ENCODE peak calls at places on chromosomes 12 and 14, in four cellular contexts. A is Peyer's patch, M is MM.1S, E is cardiac muscle cell. R is an unnamed sample.

GRCh38 chr12:68609955-68610434 is 704 bp upstream of the RAP1B start:
- DNase-seq in A (no peak), M (peak; percentile 57), E (peak; percentile 4), R (no peak)

GRCh38 chr12:25771062-25771461 is 187.4 kb upstream of the RASSF8 start:
- DNase-seq in A (no peak), M (no peak), E (no peak), R (no peak)

GRCh38 chr14:103286968-103287850 is 46.8 kb upstream of the EIF5 start:
- DNase-seq in A (no peak), M (no peak), E (no peak), R (no peak)

GRCh38 chr12:103198499-103198898 is 241.0 kb downstream of the ASCL1 start:
- DNase-seq in A (no peak), M (no peak), E (no peak), R (no peak)

GRCh38 chr12:26112703-26113147 is 12.1 kb downstream of the BHLHE41 start:
- DNase-seq in A (no peak), M (no peak), E (no peak), R (no peak)

GRCh38 chr14:97462081-97462480 is 664.9 kb downstream of the VRK1 start:
- DNase-seq in A (no peak), M (no peak), E (no peak), R (no peak)

GRCh38 chr12:75378354-75378753 is 12.5 kb upstream of the GLIPR1L2 start:
- DNase-seq in A (no peak), M (no peak), E (no peak), R (no peak)

GRCh38 chr12:47817272-47818006 is 2.3 kb downstream of the HDAC7 start:
- DNase-seq in A (no peak), M (no peak), E (no peak), R (no peak)

GRCh38 chr14:67837011-67837624 is 17.5 kb downstream of the RAD51B start:
- DNase-seq in A (no peak), M (peak; percentile 60), E (peak; percentile 71), R (peak; percentile 39)

GRCh38 chr14:97010491-97011160 is 213.4 kb downstream of the VRK1 start:
- DNase-seq in A (no peak), M (no peak), E (no peak), R (no peak)

GRCh38 chr12:132379996-132380395 is 50.6 kb upstream of the GALNT9 start:
- DNase-seq in A (peak; percentile 18), M (no peak), E (no peak), R (no peak)

GRCh38 chr12:117850048-117850447 is 118.7 kb downstream of the KSR2 start:
- DNase-seq in A (no peak), M (peak; percentile 7), E (peak; percentile 66), R (no peak)

GRCh38 chr12:10031318-10031717 is 836 bp downstream of the CLEC9A start:
- DNase-seq in A (no peak), M (no peak), E (no peak), R (no peak)

GRCh38 chr14:34680806-34681479 is 33.5 kb downstream of the CFL2 start:
- DNase-seq in A (no peak), M (no peak), E (no peak), R (no peak)

GRCh38 chr12:73413974-73414373 is 1123.7 kb upstream of the ATXN7L3B start:
- DNase-seq in A (no peak), M (no peak), E (no peak), R (no peak)

GRCh38 chr12:78204926-78205325 is 374.2 kb downstream of the NAV3 start:
- DNase-seq in A (no peak), M (no peak), E (no peak), R (no peak)

GRCh38 chr12:113351089-113351488 is 7.3 kb upstream of the PLBD2 start:
- DNase-seq in A (no peak), M (no peak), E (no peak), R (no peak)

GRCh38 chr14:96470331-96470730 is 31.9 kb upstream of the PAPOLA start:
- DNase-seq in A (no peak), M (no peak), E (peak; percentile 11), R (no peak)

GRCh38 chr12:94140556-94140955 is 7.8 kb upstream of the PLXNC1 start:
- DNase-seq in A (peak; percentile 63), M (peak; percentile 32), E (peak; percentile 28), R (peak; percentile 39)

GRCh38 chr12:46267618-46268348 is 1.1 kb downstream of the SLC38A1 start:
- DNase-seq in A (no peak), M (peak; percentile 48), E (peak; percentile 30), R (peak; percentile 43)

GRCh38 chr12:47590771-47591368 is 115.0 kb downstream of the RPAP3 start:
- DNase-seq in A (no peak), M (no peak), E (no peak), R (no peak)

GRCh38 chr14:95756751-95757150 is 42.8 kb upstream of the TCL1A start:
- DNase-seq in A (no peak), M (no peak), E (no peak), R (no peak)

GRCh38 chr12:27434673-27435565 is 11.6 kb upstream of the SMCO2 start:
- DNase-seq in A (no peak), M (no peak), E (no peak), R (no peak)

GRCh38 chr14:91957876-91958313 is 10.4 kb upstream of the FBLN5 start:
- DNase-seq in A (no peak), M (no peak), E (no peak), R (no peak)

GRCh38 chr14:52399104-52399503 is 85.0 kb downstream of the PTGER2 start:
- DNase-seq in A (no peak), M (no peak), E (no peak), R (no peak)

GRCh38 chr14:51180577-51180976 is 59.5 kb upstream of the TMX1 start:
- DNase-seq in A (no peak), M (no peak), E (no peak), R (no peak)

DNA sequence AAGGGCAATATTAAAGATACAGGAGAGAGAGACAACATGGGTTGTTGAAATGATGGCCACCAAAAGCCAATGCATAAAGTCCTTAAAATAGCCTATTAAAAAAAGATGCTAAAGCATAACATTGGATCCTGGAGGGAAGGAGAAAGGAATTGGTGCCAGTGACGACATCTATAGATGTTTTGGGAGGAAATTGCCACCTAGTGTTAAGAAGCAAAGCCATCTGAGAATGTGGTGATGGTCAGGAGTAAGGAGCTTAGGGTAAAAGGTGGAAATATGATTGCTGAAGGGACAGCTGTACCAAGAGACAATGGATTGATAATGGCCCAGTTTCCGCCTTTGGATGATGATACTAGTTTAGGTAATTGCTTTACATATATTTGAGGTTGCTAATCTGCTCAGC is 85.1 kb downstream of the TMEM30B start:
- DNase-seq in A (no peak), M (no peak), E (no peak), R (no peak)
- TF ChIP-seq CTCF in A (no peak), M (no peak), E (peak; percentile 17), R (no peak)

GRCh38 chr12:96500686-96501085 is 11.3 kb downstream of the CFAP54 start:
- DNase-seq in A (no peak), M (peak; percentile 64), E (no peak), R (no peak)
- TF ChIP-seq CTCF in A (no peak), M (no peak), E (peak; percentile 32), R (no peak)

GRCh38 chr14:59483819-59484610 is at the start of the genes JKAMP and L3HYPDH:
- DNase-seq in A (peak; percentile 99), M (peak; percentile 91), E (peak; percentile 99), R (peak; percentile 97)
- TF ChIP-seq CTCF in A (peak; percentile 57), M (peak; percentile 43), E (peak; percentile 73), R (peak; percentile 38)

GRCh38 chr12:52036587-52037171 is 14.6 kb upstream of the NR4A1 start:
- DNase-seq in A (peak; percentile 89), M (peak; percentile 89), E (peak; percentile 92), R (peak; percentile 87)

GRCh38 chr12:52035926-52036325 is 15.3 kb upstream of the NR4A1 start:
- DNase-seq in A (no peak), M (no peak), E (no peak), R (no peak)

GRCh38 chr12:52038447-52038846 is 12.8 kb upstream of the NR4A1 start:
- DNase-seq in A (no peak), M (no peak), E (no peak), R (no peak)

GRCh38 chr12:52033506-52034258 is 17.6 kb upstream of the NR4A1 start:
- DNase-seq in A (no peak), M (no peak), E (no peak), R (no peak)

DNA sequence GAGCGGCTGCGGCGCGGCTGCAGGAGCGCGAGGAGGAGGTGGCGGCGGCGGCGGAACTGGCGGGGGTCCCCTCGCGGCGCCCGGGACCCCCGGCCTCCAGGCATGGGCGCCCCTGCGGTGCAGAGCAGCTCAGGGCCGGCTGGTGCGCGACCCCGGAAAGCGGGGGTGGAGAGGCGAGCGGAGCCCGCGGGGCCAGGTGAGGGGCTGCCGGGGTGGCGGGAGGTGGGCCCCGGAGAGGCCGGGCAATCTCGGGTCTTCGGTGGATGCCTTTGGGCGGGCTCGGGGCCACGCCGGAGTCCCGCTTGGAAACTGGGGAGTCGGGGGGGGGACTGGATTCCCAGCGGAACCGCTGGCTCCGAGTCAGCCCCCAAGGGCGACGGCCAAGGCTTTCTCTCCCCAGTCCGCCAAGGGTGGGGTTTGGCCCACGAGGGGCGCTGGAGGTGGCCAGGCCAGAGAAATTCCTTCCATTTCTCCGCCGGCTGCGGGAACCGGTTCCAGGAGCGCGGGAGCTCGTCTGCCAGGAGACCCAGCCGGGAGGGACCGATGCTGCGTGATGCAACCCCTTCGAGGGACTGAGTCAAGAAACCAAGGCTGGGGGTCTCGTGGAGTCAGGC is 13.9 kb upstream of the NR4A1 start:
- DNase-seq in A (peak; percentile 67), M (no peak), E (peak; percentile 69), R (no peak)
- TF ChIP-seq CTCF in A (no peak), M (peak; percentile 6), E (peak; percentile 15), R (no peak)

DNA sequence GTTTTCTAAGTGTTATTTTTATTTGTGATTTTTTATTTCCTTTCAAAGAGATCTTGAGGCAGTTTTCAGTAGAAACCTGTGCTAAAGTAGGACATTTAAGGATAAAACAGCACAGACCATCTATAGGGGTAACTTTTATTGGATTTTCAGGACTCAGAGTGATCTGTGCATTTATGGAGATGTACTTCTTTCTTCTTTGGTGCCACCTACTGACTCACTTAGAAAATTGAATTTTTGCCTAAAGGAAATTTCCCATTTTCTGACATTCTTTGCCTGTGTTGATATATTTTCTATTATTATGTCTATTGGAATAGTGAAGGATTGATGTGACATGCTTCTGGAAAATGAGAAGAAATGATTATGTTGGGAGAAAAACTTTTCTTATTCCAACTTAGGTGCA is 113.0 kb downstream of the UNC79 start:
- DNase-seq in A (no peak), M (peak; percentile 27), E (peak; percentile 10), R (no peak)
- TF ChIP-seq CTCF in A (peak; percentile 12), M (peak; percentile 29), E (peak; percentile 49), R (no peak)

DNA sequence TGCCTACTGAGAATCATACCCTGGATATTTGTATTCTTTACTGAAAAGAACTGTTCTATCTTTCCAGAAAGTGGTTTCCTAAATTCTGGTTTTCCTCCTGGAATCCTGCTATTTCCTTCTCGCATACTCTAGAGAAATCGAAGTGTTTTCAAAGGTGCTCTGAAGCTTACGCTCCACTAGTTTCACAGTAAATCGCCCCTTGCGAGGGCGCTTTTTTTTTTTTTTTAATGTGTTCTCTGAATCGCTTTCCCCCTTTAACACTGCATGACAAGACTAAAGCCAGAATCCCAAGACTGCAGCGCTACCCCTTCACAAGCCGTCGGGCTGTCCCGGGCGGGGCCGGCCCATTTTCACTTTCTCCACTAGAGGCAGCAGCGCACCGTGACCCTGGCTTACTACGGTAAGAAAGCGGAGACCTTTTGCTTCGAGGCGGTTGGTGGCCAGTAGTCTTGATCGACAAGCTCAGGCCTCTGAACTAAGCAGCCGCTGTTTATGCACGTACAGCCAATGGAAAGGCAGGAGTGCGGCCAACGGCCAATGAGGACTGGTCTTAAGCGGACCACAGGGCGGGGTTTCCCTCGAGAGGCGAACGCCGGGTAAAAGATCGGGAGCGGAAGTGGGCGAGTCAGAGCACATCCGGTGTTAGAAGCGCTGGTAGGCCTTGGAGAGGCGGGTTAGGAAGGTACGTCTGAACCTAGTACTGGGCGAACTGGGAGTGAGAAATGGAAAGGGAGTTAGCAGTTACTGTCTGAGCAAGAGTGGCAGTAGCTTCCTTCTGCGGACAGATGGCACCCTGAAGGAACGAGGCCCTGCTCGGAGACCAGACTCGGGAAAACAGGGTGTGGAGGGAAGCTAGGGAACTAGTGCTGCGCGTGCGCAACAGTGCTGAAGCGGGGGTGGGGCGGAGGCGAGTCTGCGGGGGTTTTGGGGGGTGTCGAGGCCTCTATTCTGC is at the start of gene TMBIM6:
- DNase-seq in A (peak; percentile 98), M (peak; percentile 100), E (peak; percentile 100), R (peak; percentile 97)
- TF ChIP-seq CTCF in A (peak; percentile 96), M (peak; percentile 96), E (peak; percentile 94), R (peak; percentile 87)

R was measured in natural killer cell.